ENCODE peak calls at places on chromosome 21, in six cellular contexts. K, S, V, A, Q and M are unnamed samples.

GRCh38 chr21:25118648-25119047 is 488.6 kb downstream of the MRPL39 start:
- DNase-seq in K (no peak), S (no peak), V (no peak), A (no peak), Q (no peak), M (no peak)

GRCh38 chr21:46148106-46148505 is 7.3 kb downstream of the FTCD start:
- DNase-seq in K (no peak), S (no peak), V (no peak), A (no peak), Q (no peak), M (no peak)

GRCh38 chr21:37749132-37749531 is 167.1 kb downstream of the KCNJ6 start:
- DNase-seq in K (no peak), S (no peak), V (no peak), A (no peak), Q (no peak), M (no peak)

GRCh38 chr21:41725421-41726021 is 41.3 kb downstream of the RIPK4 start:
- DNase-seq in K (no peak), S (no peak), V (no peak), A (no peak), Q (no peak), M (no peak)

GRCh38 chr21:19224090-19224489 is 820.5 kb upstream of the TMPRSS15 start:
- DNase-seq in K (no peak), S (no peak), V (no peak), A (no peak), Q (no peak), M (no peak)

GRCh38 chr21:16841917-16842316 is 670.9 kb upstream of the CXADR start:
- DNase-seq in K (no peak), S (no peak), V (no peak), A (no peak), Q (no peak), M (no peak)

GRCh38 chr21:38323721-38324591 is 67.2 kb downstream of the KCNJ15 start:
- DNase-seq in K (no peak), S (peak), V (no peak), A (peak), Q (no peak), M (no peak)

GRCh38 chr21:41500931-41501381 is 7.0 kb downstream of the TMPRSS2 start:
- DNase-seq in K (no peak), S (no peak), V (no peak), A (no peak), Q (no peak), M (no peak)

GRCh38 chr21:29115899-29116298 is 14.5 kb upstream of the MAP3K7CL start:
- DNase-seq in K (no peak), S (no peak), V (no peak), A (no peak), Q (no peak), M (no peak)

GRCh38 chr21:37073417-37074194 is 552 bp downstream of the TTC3 start:
- DNase-seq in K (peak), S (peak), V (no peak), A (peak), Q (peak), M (no peak)

GRCh38 chr21:15604424-15604823 is 125.4 kb upstream of the USP25 start:
- DNase-seq in K (no peak), S (peak), V (no peak), A (peak), Q (no peak), M (no peak)

GRCh38 chr21:31514598-31514997 is 144.9 kb upstream of the SOD1 start:
- DNase-seq in K (no peak), S (no peak), V (no peak), A (no peak), Q (peak), M (peak)

GRCh38 chr21:29436143-29436542 is 137.4 kb downstream of the BACH1 start:
- DNase-seq in K (no peak), S (no peak), V (no peak), A (no peak), Q (no peak), M (no peak)

GRCh38 chr21:34845521-34846213 is 176.9 kb downstream of the CLIC6 start:
- DNase-seq in K (no peak), S (peak), V (peak), A (peak), Q (no peak), M (no peak)

GRCh38 chr21:14995695-14996490 is 68.9 kb downstream of the NRIP1 start:
- DNase-seq in K (no peak), S (peak), V (no peak), A (peak), Q (no peak), M (no peak)

GRCh38 chr21:43933146-43933673 is 68.2 kb downstream of the AGPAT3 start:
- DNase-seq in K (no peak), S (no peak), V (no peak), A (no peak), Q (no peak), M (no peak)

GRCh38 chr21:46111857-46112730 is 14.2 kb downstream of the COL6A2 start:
- DNase-seq in K (no peak), S (no peak), V (no peak), A (no peak), Q (peak), M (no peak)

GRCh38 chr21:25535811-25536210 is 71.5 kb downstream of the MRPL39 start:
- DNase-seq in K (no peak), S (no peak), V (no peak), A (no peak), Q (no peak), M (no peak)

GRCh38 chr21:37455504-37455911 is 88.9 kb downstream of the DYRK1A start:
- DNase-seq in K (no peak), S (peak), V (no peak), A (no peak), Q (no peak), M (no peak)

GRCh38 chr21:19029816-19030215 is 626.2 kb upstream of the TMPRSS15 start:
- DNase-seq in K (no peak), S (no peak), V (no peak), A (no peak), Q (no peak), M (no peak)

GRCh38 chr21:43305811-43306311 is 121.1 kb downstream of the SIK1 start:
- DNase-seq in K (no peak), S (no peak), V (no peak), A (no peak), Q (no peak), M (no peak)

GRCh38 chr21:35754583-35754982 is 305.7 kb downstream of the SETD4 start:
- DNase-seq in K (no peak), S (no peak), V (no peak), A (no peak), Q (no peak), M (no peak)

GRCh38 chr21:28871388-28872015 is 121.2 kb downstream of the LTN1 start:
- DNase-seq in K (no peak), S (no peak), V (no peak), A (no peak), Q (no peak), M (no peak)

GRCh38 chr21:39611547-39612190 is 1.1 kb upstream of the B3GALT5 start:
- DNase-seq in K (no peak), S (no peak), V (no peak), A (peak), Q (peak), M (no peak)

GRCh38 chr21:31459457-31459856 is 115.4 kb upstream of the TIAM1 start:
- DNase-seq in K (no peak), S (no peak), V (no peak), A (no peak), Q (peak), M (peak)

GRCh38 chr21:35585155-35585554 is 475.2 kb downstream of the SETD4 start:
- DNase-seq in K (no peak), S (no peak), V (no peak), A (no peak), Q (no peak), M (no peak)

GRCh38 chr21:21688877-21689276 is 690.7 kb downstream of the NCAM2 start:
- DNase-seq in K (no peak), S (no peak), V (no peak), A (peak), Q (no peak), M (no peak)

GRCh38 chr21:14675774-14676530 is 129.8 kb upstream of the SAMSN1 start:
- DNase-seq in K (no peak), S (peak), V (peak), A (no peak), Q (no peak), M (peak)

GRCh38 chr21:29315155-29315749 is 16.5 kb downstream of the BACH1 start:
- DNase-seq in K (no peak), S (no peak), V (no peak), A (no peak), Q (no peak), M (no peak)

GRCh38 chr21:44294391-44295162 is 5.3 kb upstream of the PFKL start:
- DNase-seq in K (no peak), S (no peak), V (no peak), A (peak), Q (peak), M (peak)

GRCh38 chr21:45822002-45822397 is 159.6 kb upstream of the COL6A1 start:
- DNase-seq in K (no peak), S (no peak), V (no peak), A (no peak), Q (no peak), M (no peak)

GRCh38 chr21:45897191-45898027 is 84.2 kb upstream of the COL6A1 start:
- DNase-seq in K (no peak), S (no peak), V (no peak), A (no peak), Q (no peak), M (no peak)

GRCh38 chr21:34198232-34199120 is 125.1 kb downstream of the MRPS6 start:
- DNase-seq in K (no peak), S (no peak), V (peak), A (no peak), Q (no peak), M (no peak)

GRCh38 chr21:36209626-36210171 is 53.1 kb downstream of the DOP1B start:
- DNase-seq in K (peak), S (peak), V (no peak), A (peak), Q (peak), M (peak)

GRCh38 chr21:42337830-42338729 is 12.7 kb downstream of the TFF2 start:
- DNase-seq in K (peak), S (peak), V (no peak), A (peak), Q (peak), M (peak)

GRCh38 chr21:40681164-40681859 is 165.6 kb downstream of the DSCAM start:
- DNase-seq in K (no peak), S (no peak), V (no peak), A (no peak), Q (peak), M (peak)